ENCODE peak calls at places on chromosomes 6 and 20, in five cellular contexts. K, B, T, D and F are unnamed samples.

GRCh38 chr6:14550817-14551216 is 433.2 kb downstream of the CD83 start:
- DNase-seq in B (peak; percentile 35), T (no peak), D (no peak), K (no peak), F (no peak)

GRCh38 chr20:51697119-51697826 is 70.9 kb downstream of the ATP9A start:
- DNase-seq in B (peak; percentile 39), K (no peak), D (no peak), T (no peak), F (no peak)

GRCh38 chr20:43957392-43957791 is 42.7 kb downstream of the TOX2 start:
- DNase-seq in D (no peak), T (no peak), B (no peak), K (no peak), F (no peak)

GRCh38 chr6:148435386-148435785 is 92.7 kb downstream of the SASH1 start:
- DNase-seq in D (no peak), K (no peak), B (peak; percentile 60), T (no peak), F (no peak)

GRCh38 chr6:34981951-34982350 is 92.9 kb downstream of the ANKS1A start:
- DNase-seq in D (no peak), B (peak; percentile 52), T (peak; percentile 14), K (no peak), F (no peak)

GRCh38 chr20:45405566-45406259 is 2.4 kb upstream of the DBNDD2 start:
- DNase-seq in K (no peak), B (peak; percentile 22), D (peak; percentile 63), T (no peak), F (no peak)

GRCh38 chr6:4891171-4891570 is 112.7 kb downstream of the RPP40 start:
- DNase-seq in K (no peak), T (no peak), D (no peak), B (no peak), F (no peak)

GRCh38 chr20:41316602-41317535 is 662 bp downstream of the ZHX3 start:
- DNase-seq in B (peak; percentile 94), K (peak; percentile 59), T (no peak), D (peak; percentile 53), F (peak; percentile 80)

GRCh38 chr20:61520761-61521460 is 268.9 kb downstream of the CDH4 start:
- DNase-seq in K (no peak), T (peak; percentile 36), D (no peak), B (peak; percentile 61), F (peak; percentile 51)

GRCh38 chr20:35984382-35984781 is 16.0 kb downstream of the CNBD2 start:
- DNase-seq in T (no peak), D (no peak), K (no peak), B (no peak), F (no peak)

GRCh38 chr20:33841439-33841799 is 30.3 kb downstream of the CHMP4B start:
- DNase-seq in K (no peak), D (no peak), B (no peak), T (no peak), F (no peak)

GRCh38 chr6:140256213-140256612 is 881.8 kb upstream of the CITED2 start:
- DNase-seq in K (no peak), T (no peak), D (no peak), B (peak; percentile 22), F (no peak)

GRCh38 chr6:24950210-24950941 is 14.6 kb upstream of the RIPOR2 start:
- DNase-seq in T (no peak), D (no peak), B (no peak), K (no peak), F (no peak)

GRCh38 chr20:63223121-63223825 is 7.3 kb upstream of the YTHDF1 start:
- DNase-seq in T (no peak), B (peak; percentile 45), D (peak; percentile 78), K (no peak), F (no peak)

GRCh38 chr6:79669766-79670165 is 38.6 kb downstream of the SH3BGRL2 start:
- DNase-seq in B (no peak), K (no peak), D (no peak), T (no peak), F (no peak)

GRCh38 chr6:138814179-138814834 is 18.4 kb downstream of the ECT2L start:
- DNase-seq in T (no peak), B (no peak), K (no peak), D (no peak), F (no peak)

GRCh38 chr6:26068036-26068435 is 19.2 kb upstream of the HFE start:
- DNase-seq in B (no peak), T (no peak), K (no peak), D (no peak), F (no peak)

GRCh38 chr6:57224769-57225515 is 2.8 kb upstream of the RAB23 start:
- DNase-seq in D (no peak), B (peak; percentile 68), K (no peak), T (peak; percentile 38), F (peak; percentile 36)

GRCh38 chr6:92701425-92702096 is 717.8 kb downstream of the EPHA7 start:
- DNase-seq in D (no peak), T (no peak), K (no peak), B (no peak), F (no peak)

GRCh38 chr6:127606131-127606562 is 29.2 kb downstream of the C6orf58 start:
- DNase-seq in T (peak; percentile 28), B (peak; percentile 51), K (no peak), D (peak; percentile 51), F (no peak)

GRCh38 chr6:31736768-31737314 is 511 bp upstream of the CLIC1 start:
- DNase-seq in K (no peak), T (no peak), B (no peak), D (no peak), F (no peak)

GRCh38 chr6:25223421-25224052 is 55.6 kb upstream of the CARMIL1 start:
- DNase-seq in K (peak; percentile 18), B (peak; percentile 82), D (peak; percentile 90), T (peak; percentile 42), F (peak; percentile 37)

GRCh38 chr6:110398778-110399177 is 16.6 kb downstream of the DDO start:
- DNase-seq in K (no peak), D (no peak), B (peak; percentile 69), T (no peak), F (no peak)

GRCh38 chr6:63352587-63353281 is 33.0 kb upstream of the LGSN start:
- DNase-seq in B (peak; percentile 68), T (peak; percentile 3), K (no peak), D (peak; percentile 50), F (peak; percentile 15)

GRCh38 chr20:42063176-42063575 is 445.0 kb upstream of the CHD6 start:
- DNase-seq in T (no peak), K (no peak), D (no peak), B (no peak), F (no peak)

GRCh38 chr6:138485005-138485545 is 14.2 kb downstream of the NHSL1 start:
- DNase-seq in K (no peak), B (peak; percentile 2), T (no peak), D (no peak), F (no peak)